ENCODE peak calls at places on chromosomes 2 and 18, in four cellular contexts. K, Z, N and X are unnamed samples.

GRCh38 chr2:232076736-232077135 is 115.2 kb downstream of the DIS3L2 start:
- DNase-seq in K (no peak), N (no peak), Z (no peak), X (no peak)

GRCh38 chr2:61356958-61357350 is 113.9 kb downstream of the USP34 start:
- DNase-seq in N (no peak), K (no peak), Z (no peak), X (no peak)

GRCh38 chr2:15159751-15160177 is 401.4 kb downstream of the NBAS start:
- DNase-seq in K (no peak), Z (peak), N (peak), X (peak)

GRCh38 chr2:7725132-7725849 is 808.1 kb downstream of the RNF144A start:
- DNase-seq in K (peak), Z (no peak), N (no peak), X (no peak)

GRCh38 chr2:190350371-190350770 is 7.0 kb downstream of the INPP1 start:
- DNase-seq in Z (no peak), K (no peak), N (no peak), X (no peak)

GRCh38 chr2:63842149-63843061 is 709 bp downstream of the UGP2 start:
- DNase-seq in N (no peak), Z (peak), K (no peak), X (peak)

GRCh38 chr2:233072838-233073237 is 12.7 kb downstream of the INPP5D start:
- DNase-seq in K (no peak), N (no peak), Z (no peak), X (no peak)

GRCh38 chr2:100520224-100520623 is 42.6 kb upstream of the PDCL3 start:
- DNase-seq in K (no peak), N (no peak), Z (no peak), X (no peak)

GRCh38 chr2:71756280-71756906 is 303.0 kb downstream of the DYSF start:
- DNase-seq in N (no peak), K (no peak), Z (no peak), X (no peak)

GRCh38 chr2:221212105-221212504 is 360.0 kb downstream of the EPHA4 start:
- DNase-seq in K (no peak), Z (no peak), N (no peak), X (no peak)

GRCh38 chr2:160423141-160423540 is 70.5 kb downstream of the RBMS1 start:
- DNase-seq in N (no peak), K (no peak), Z (no peak), X (no peak)

GRCh38 chr2:230097841-230098240 is 29.1 kb upstream of the SLC16A14 start:
- DNase-seq in N (no peak), Z (no peak), K (no peak), X (no peak)

GRCh38 chr2:74441111-74441689 is 537 bp downstream of the RTKN start:
- DNase-seq in Z (no peak), N (no peak), K (no peak), X (no peak)

GRCh38 chr2:209638346-209638745 is 133.3 kb upstream of the UNC80 start:
- DNase-seq in Z (no peak), K (no peak), N (no peak), X (no peak)

GRCh38 chr18:44033144-44033543 is 647.5 kb upstream of the SETBP1 start:
- DNase-seq in Z (peak), K (peak), N (no peak), X (no peak)

GRCh38 chr2:201675454-201675853 is 23.0 kb downstream of the MPP4 start:
- DNase-seq in K (no peak), N (no peak), Z (no peak), X (no peak)

GRCh38 chr2:102615620-102616436 is 3.5 kb upstream of the SLC9A2 start:
- DNase-seq in Z (peak), K (no peak), N (peak), X (peak)

GRCh38 chr2:134253804-134254203 is at the start of gene MGAT5:
- DNase-seq in K (no peak), Z (no peak), N (no peak), X (no peak)

GRCh38 chr2:128623776-128624424 is 305.2 kb upstream of the HS6ST1 start:
- DNase-seq in N (no peak), Z (no peak), K (peak), X (no peak)

GRCh38 chr2:53150146-53150545 is 617.5 kb upstream of the CHAC2 start:
- DNase-seq in Z (no peak), N (no peak), K (no peak), X (no peak)

GRCh38 chr2:74893332-74893731 is 59.4 kb downstream of the HK2 start:
- DNase-seq in Z (no peak), K (no peak), N (no peak), X (no peak)

GRCh38 chr2:216645636-216645950 is 12.4 kb downstream of the IGFBP2 start:
- DNase-seq in N (no peak), Z (no peak), K (no peak), X (no peak)

GRCh38 chr2:152525277-152525838 is 190.4 kb downstream of the FMNL2 start:
- DNase-seq in K (no peak), N (no peak), Z (peak), X (no peak)

GRCh38 chr2:86189782-86190416 is 5.4 kb downstream of the IMMT start:
- DNase-seq in Z (no peak), K (no peak), N (no peak), X (peak)

GRCh38 chr2:75539955-75540716 is 20.6 kb downstream of the EVA1A start:
- DNase-seq in K (no peak), Z (no peak), N (no peak), X (no peak)

DNA sequence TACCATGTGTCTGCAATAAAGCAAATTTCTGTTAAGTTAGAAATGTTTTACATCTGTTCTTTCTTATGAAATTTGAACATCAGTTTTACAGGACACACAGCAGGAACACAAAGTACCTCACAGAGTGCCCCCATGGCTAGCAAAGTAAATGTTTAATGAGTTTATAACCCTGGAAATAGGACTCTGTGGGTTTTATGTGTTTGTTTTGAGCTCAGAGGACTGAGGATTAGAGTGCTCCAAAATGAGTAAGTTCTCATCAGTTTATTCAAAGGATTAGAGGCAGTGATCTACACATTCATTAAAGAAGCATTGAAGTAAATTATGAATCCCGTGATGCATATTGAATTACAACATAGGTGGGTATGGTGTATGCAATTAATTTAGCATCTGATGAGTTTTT is 281.8 kb downstream of the GULP1 start:
- DNase-seq in Z (no peak), K (no peak), N (no peak), X (no peak)
- TF ChIP-seq SRF in Z (no peak), K (no peak), N (no peak), X (no peak)

GRCh38 chr2:44967056-44967455 is 25.6 kb downstream of the SIX3 start:
- DNase-seq in N (no peak), Z (no peak), K (no peak), X (no peak)
- TF ChIP-seq REST in N (no peak), Z (no peak), K (no peak), X (no peak)

GRCh38 chr18:22229456-22230124 is 60.2 kb downstream of the GATA6 start:
- DNase-seq in Z (no peak), N (no peak), K (no peak), X (no peak)
- H3K4me2 ChIP-seq in Z (no peak), N (no peak), K (no peak), X (no peak)

GRCh38 chr18:23539298-23539697 is 36.0 kb downstream of the RMC1 start:
- DNase-seq in K (no peak), Z (no peak), N (no peak), X (no peak)

GRCh38 chr18:23538870-23539269 is 35.6 kb downstream of the RMC1 start:
- DNase-seq in K (no peak), Z (no peak), N (no peak), X (no peak)

GRCh38 chr18:23539911-23540475 is 36.7 kb downstream of the RMC1 start:
- DNase-seq in K (no peak), Z (no peak), N (no peak), X (no peak)

GRCh38 chr18:23537274-23537673 is 34.0 kb downstream of the RMC1 start:
- DNase-seq in Z (no peak), K (no peak), N (no peak), X (no peak)

DNA sequence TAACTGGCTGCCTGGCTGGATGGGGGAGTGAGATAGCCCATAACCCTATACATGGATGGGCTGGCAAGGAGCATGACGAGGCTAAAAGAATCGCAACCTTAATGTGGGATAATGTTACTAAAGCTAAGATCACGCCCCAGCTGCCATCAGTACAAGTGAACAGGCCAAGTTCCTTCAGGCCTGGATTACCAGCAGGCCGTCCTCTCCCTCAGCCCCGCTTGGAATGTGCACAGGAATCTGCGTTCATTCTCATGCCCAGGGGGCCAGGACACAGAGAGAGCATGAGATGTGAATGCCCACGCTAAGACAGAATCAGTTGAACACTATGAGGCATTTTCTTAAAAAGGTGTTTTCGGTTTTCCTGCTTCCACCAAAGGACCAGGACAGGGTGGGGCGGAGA is 34.7 kb downstream of the RMC1 start:
- DNase-seq in Z (no peak), N (no peak), K (no peak), X (no peak)
- TF ChIP-seq SRF in Z (no peak), N (no peak), K (no peak), X (no peak)

GRCh38 chr2:88131201-88131998 is 3.5 kb upstream of the FABP1 start:
- DNase-seq in K (no peak), Z (peak), N (no peak), X (no peak)
- TF ChIP-seq REST in K (no peak), Z (no peak), N (no peak), X (no peak)

GRCh38 chr18:3919396-3920061 is 469.6 kb downstream of the TGIF1 start:
- DNase-seq in Z (no peak), N (no peak), K (no peak), X (no peak)

GRCh38 chr18:3921826-3922225 is 471.9 kb downstream of the TGIF1 start:
- DNase-seq in Z (no peak), K (no peak), N (no peak), X (no peak)

GRCh38 chr18:3920832-3921231 is 470.9 kb downstream of the TGIF1 start:
- DNase-seq in N (no peak), Z (no peak), K (no peak), X (no peak)

GRCh38 chr18:3924455-3924854 is 474.5 kb downstream of the TGIF1 start:
- DNase-seq in N (no peak), Z (no peak), K (no peak), X (no peak)

DNA sequence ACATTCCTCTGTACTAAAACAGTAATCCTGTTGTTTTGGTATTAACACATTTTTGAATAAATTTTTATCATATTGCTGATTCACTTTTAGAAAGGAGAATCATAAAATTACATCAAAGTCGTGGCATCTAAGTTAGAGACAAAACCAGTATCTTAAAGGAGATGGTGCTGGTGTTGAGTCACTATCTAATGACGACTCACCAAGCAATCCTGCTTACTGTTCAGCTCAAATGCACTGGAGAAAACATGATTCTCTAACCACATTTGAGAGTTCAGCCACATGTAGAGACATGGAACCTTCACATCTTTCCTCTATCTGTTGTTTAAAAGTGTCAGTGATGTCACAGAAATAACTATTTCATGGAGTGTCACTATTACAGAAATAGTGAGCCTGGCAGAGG is 473.8 kb downstream of the TGIF1 start:
- DNase-seq in N (no peak), K (no peak), Z (no peak), X (no peak)
- H3K4me2 ChIP-seq in N (no peak), K (no peak), Z (no peak), X (no peak)

GRCh38 chr2:9673914-9674481 is 43.2 kb upstream of the YWHAQ start:
- DNase-seq in N (no peak), Z (no peak), K (no peak), X (peak)

GRCh38 chr2:9674931-9675330 is 44.1 kb upstream of the YWHAQ start:
- DNase-seq in K (no peak), N (no peak), Z (no peak), X (no peak)

GRCh38 chr2:9678554-9678953 is 47.8 kb upstream of the YWHAQ start:
- DNase-seq in Z (no peak), K (no peak), N (no peak), X (no peak)

GRCh38 chr2:9679218-9679617 is 48.4 kb upstream of the YWHAQ start:
- DNase-seq in N (no peak), Z (no peak), K (no peak), X (no peak)

DNA sequence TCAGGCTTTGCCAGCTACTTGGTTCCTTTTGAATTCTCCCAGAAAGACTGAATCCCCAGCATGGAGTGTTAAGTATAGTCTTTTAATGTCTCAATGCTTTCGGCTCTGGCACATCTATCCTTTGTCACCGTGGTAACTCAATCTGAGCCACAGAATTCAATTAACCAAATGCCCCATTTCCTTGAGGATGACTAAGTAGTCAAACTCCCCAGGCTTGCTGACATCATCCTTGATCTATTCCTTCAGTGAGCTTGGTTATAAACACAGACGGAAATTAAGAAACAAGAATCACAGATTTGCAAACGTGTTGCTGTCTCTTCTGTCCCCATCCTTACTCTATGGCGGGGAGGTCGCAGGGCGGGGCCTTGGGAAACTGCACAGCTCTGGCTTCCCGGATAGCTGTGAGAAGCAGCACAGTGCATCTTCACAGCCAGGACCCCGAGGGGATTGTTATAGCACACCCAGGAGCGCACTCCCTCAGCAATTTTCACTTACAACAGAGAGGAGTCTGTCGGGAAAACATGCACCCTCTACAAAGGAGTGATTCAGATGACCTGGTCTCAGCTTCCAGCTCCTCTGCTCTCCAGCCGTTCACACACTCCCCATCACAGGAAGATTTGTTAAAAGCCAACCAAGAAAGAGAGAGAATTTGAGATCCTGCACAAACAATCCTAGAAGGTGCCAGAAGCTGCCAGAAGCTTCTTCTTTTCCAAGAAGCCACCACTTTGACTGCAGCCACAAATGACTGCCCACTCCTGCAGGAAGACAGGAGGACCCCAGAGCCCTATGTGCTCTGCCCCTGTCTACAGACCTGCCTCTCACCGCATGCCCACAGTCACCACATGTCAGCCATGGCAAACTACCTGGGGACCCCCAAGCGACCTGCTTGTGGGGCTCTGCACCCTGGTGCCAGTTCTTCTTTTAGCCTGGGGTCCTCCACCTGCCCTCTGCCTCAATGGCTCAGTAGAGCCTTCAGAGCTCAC is 44.9 kb upstream of the YWHAQ start:
- DNase-seq in N (no peak), K (no peak), Z (no peak), X (no peak)
- TF ChIP-seq SRF in N (no peak), K (no peak), Z (no peak), X (no peak)